ENCODE peak calls at places on chromosomes 4 and X, in nine cellular contexts. I, F, T, M, G, E, D, W and H are unnamed samples. For H4K20me1 and H3K79me2, the result is how much of the 10 kb centered on the place peaks cover.

GRCh38 chrX:34578237-34578636 is 78.8 kb downstream of the TMEM47 start:
- DNase-seq in I (peak), F (no peak), T (no peak), M (peak), G (peak), E (peak), D (no peak), W (no peak), H (peak)

GRCh38 chrX:349702-350101 is 31.1 kb upstream of the GTPBP6 start:
- DNase-seq in I (no peak), F (no peak), T (no peak), M (no peak), G (no peak), E (no peak), D (no peak), W (no peak), H (no peak)

GRCh38 chr4:81404294-81404693 is 67.4 kb downstream of the RASGEF1B start:
- DNase-seq in I (peak), F (no peak), T (no peak), M (peak), G (peak), E (no peak), D (no peak), W (no peak), H (no peak)

GRCh38 chr4:102343964-102344519 is 1.2 kb downstream of the SLC39A8 start:
- DNase-seq in I (no peak), F (no peak), T (peak), M (peak), G (no peak), E (peak), D (no peak), W (no peak), H (peak)

GRCh38 chr4:140706665-140707064 is 49.5 kb downstream of the TBC1D9 start:
- DNase-seq in I (no peak), F (no peak), T (no peak), M (no peak), G (no peak), E (no peak), D (no peak), W (no peak), H (no peak)

GRCh38 chrX:31006027-31006426 is 65.8 kb downstream of the FTHL17 start:
- DNase-seq in I (no peak), F (no peak), T (no peak), M (no peak), G (no peak), E (no peak), D (no peak), W (no peak), H (no peak)

GRCh38 chr4:122716825-122717448 is 15.6 kb upstream of the BBS12 start:
- DNase-seq in I (peak), F (peak), T (peak), M (peak), G (peak), E (peak), D (peak), W (no peak), H (peak)

GRCh38 chr4:169045862-169046584 is 36.0 kb upstream of the CBR4 start:
- DNase-seq in I (peak), F (peak), T (no peak), M (no peak), G (peak), E (no peak), D (no peak), W (no peak), H (no peak)

GRCh38 chr4:75561789-75562188 is 5.9 kb downstream of the ODAPH start:
- DNase-seq in I (peak), F (peak), T (no peak), M (peak), G (no peak), E (no peak), D (no peak), W (peak), H (no peak)

GRCh38 chrX:129760155-129760554 is 19.6 kb upstream of the SASH3 start:
- DNase-seq in I (no peak), F (no peak), T (no peak), M (no peak), G (no peak), E (no peak), D (no peak), W (no peak), H (no peak)

GRCh38 chr4:30721353-30722091 is 1.4 kb downstream of the PCDH7 start:
- DNase-seq in I (peak), F (peak), T (no peak), M (peak), G (peak), E (no peak), D (peak), W (peak), H (no peak)

GRCh38 chr4:3329887-3330286 is 37.1 kb downstream of the RGS12 start:
- DNase-seq in I (no peak), F (no peak), T (no peak), M (no peak), G (no peak), E (no peak), D (peak), W (no peak), H (no peak)
- H4K20me1 ChIP-seq in I (under half), F (under half), T (under half), M (under half), G (under half), E (under half), D (under half), W (under half), H (under half)

GRCh38 chr4:114615435-114615834 is 16.8 kb downstream of the UGT8 start:
- DNase-seq in I (no peak), F (no peak), T (no peak), M (no peak), G (no peak), E (no peak), D (no peak), W (no peak), H (no peak)

GRCh38 chr4:114613579-114613978 is 15.0 kb downstream of the UGT8 start:
- DNase-seq in I (peak), F (no peak), T (no peak), M (no peak), G (no peak), E (no peak), D (no peak), W (no peak), H (no peak)
- H2AFZ ChIP-seq in I (no peak), F (no peak), T (no peak), M (no peak), G (no peak), E (no peak), D (no peak), W (no peak), H (no peak)

DNA sequence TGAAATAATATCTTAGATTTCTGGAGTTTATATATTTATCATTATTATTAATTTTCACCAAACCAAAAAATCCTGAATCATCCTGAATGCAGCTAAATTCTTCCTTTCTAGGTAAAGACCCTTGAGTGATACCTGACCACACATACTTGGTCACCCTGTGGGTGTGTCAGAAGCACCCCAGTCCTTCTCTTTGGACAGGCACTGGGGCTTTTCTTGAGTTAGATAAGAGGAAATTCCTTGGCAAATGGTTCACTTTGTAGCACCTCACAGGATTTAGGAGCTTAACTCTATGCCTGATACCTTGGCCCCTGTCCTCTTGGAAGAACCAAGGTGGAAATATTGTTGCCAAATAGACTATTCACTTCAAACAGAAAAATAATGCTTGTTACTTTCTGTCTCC is 69.6 kb upstream of the PNPLA4 start:
- DNase-seq in I (no peak), F (no peak), T (no peak), M (no peak), G (no peak), E (no peak), D (no peak), W (no peak), H (no peak)
- H3K79me2 ChIP-seq in I (under half), F (under half), T (under half), M (under half), G (under half), E (under half), D (under half), W (under half), H (under half)

DNA sequence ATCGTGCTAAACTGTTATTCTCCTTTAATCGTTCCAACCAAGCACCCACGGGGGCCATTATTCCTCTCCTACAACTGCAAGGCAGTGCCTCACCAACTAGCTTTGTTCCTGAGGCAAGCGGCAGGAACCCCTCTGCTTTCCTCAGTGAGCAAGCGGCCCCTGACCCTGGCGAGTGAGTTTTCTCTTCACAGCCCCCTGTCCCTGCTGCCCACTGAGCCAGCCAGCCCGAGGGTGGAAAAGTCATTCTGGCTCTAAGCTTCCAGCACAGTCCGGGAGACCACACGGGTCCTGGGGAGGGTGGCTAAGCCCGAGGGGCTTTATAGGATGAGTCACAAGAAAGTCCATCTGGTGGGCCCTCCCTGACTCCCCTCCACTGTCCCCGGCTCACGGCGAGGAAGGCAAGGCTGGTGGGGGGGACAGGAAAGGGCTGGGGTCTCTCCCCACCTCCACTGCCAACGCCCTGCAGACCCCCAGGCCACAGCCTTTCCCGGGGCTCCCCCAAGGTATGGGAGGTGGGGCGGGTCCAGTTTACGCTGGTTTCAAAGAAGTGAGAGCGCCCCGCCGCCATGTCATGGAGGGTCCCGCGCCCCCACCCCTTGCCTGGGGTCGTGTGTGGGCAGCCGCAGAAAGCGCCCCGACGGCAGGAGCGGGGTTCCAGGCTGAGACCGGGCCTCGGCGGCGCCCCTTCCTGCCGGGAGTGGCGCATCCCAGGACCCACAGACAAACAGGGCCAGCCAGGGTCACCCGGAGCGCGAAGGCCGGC is 45.0 kb downstream of the CPLX1 start:
- DNase-seq in I (no peak), F (no peak), T (no peak), M (no peak), G (no peak), E (no peak), D (no peak), W (no peak), H (no peak)
- H4K20me1 ChIP-seq in I (under half), F (under half), T (under half), M (under half), G (under half), E (under half), D (under half), W (under half), H (under half)

GRCh38 chrX:54825716-54826428 is 18.3 kb downstream of the MAGED2 start:
- DNase-seq in I (peak), F (no peak), T (no peak), M (peak), G (no peak), E (peak), D (no peak), W (no peak), H (peak)

GRCh38 chrX:54821310-54821709 is 13.8 kb downstream of the MAGED2 start:
- DNase-seq in I (no peak), F (no peak), T (no peak), M (no peak), G (no peak), E (no peak), D (no peak), W (no peak), H (no peak)

GRCh38 chrX:54824722-54825121 is 17.2 kb downstream of the MAGED2 start:
- DNase-seq in I (no peak), F (no peak), T (no peak), M (no peak), G (no peak), E (no peak), D (no peak), W (no peak), H (no peak)

GRCh38 chrX:54824195-54824594 is 16.6 kb downstream of the MAGED2 start:
- DNase-seq in I (no peak), F (no peak), T (no peak), M (peak), G (no peak), E (no peak), D (no peak), W (no peak), H (no peak)

DNA sequence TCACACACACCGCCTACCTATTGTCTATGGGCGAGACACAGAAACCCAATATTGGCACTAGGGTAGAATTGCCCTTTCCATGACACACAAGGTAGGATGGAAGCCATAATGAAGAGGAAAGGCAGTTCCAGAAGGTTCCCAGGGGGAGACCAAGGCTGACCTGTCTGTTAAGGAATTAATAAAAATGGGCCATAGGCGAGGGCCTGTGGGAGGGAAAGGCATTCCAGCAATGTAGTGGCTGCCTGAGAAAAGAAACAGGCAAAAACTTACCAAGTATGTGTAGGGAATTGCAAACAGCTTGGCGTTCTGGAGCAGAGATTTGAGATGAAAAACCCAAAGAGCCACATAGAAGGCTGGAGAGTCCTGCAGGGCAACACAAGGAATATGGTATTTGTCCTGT is 19.1 kb downstream of the MAGED2 start:
- DNase-seq in I (no peak), F (no peak), T (no peak), M (no peak), G (no peak), E (no peak), D (no peak), W (no peak), H (no peak)
- H2AFZ ChIP-seq in I (no peak), F (no peak), T (no peak), M (no peak), G (no peak), E (no peak), D (no peak), W (no peak), H (no peak)

GRCh38 chrX:137427061-137427778 is 138.7 kb upstream of the ZIC3 start:
- DNase-seq in I (peak), F (peak), T (no peak), M (no peak), G (no peak), E (no peak), D (peak), W (no peak), H (no peak)
- H3K79me2 ChIP-seq in I (under half), F (under half), T (under half), M (under half), G (under half), E (under half), D (under half), W (under half), H (under half)

DNA sequence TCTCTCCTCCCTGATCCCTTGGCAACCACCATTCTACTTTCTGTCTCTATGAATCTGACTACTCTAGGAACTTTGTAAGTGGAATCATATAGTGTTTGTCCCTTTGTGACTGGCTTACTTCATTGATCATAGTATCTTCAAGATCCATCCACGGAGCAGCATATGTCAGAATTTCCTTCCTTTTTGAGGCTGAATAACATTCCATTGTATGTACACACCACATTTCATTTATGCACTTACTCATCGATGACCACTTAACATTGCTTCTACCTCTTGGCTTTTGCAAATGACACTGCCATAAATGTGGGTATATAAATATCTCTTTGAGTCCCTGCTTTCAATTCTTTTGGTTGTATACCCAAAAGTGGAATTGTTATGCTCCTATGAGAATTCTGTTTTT is 465.9 kb downstream of the C4orf33 start:
- DNase-seq in I (no peak), F (no peak), T (no peak), M (peak), G (no peak), E (no peak), D (no peak), W (no peak), H (no peak)
- H4K20me1 ChIP-seq in I (under half), F (under half), T (under half), M (under half), G (under half), E (under half), D (under half), W (under half), H (under half)

GRCh38 chr4:83328486-83328885 is 6.2 kb downstream of the HPSE start:
- DNase-seq in I (peak), F (peak), T (no peak), M (no peak), G (no peak), E (peak), D (peak), W (no peak), H (no peak)
- H2AFZ ChIP-seq in I (peak), F (peak), T (no peak), M (no peak), G (no peak), E (no peak), D (no peak), W (no peak), H (no peak)

GRCh38 chr4:105466580-105466979 is 7.3 kb downstream of the PPA2 start:
- DNase-seq in I (no peak), F (no peak), T (no peak), M (no peak), G (no peak), E (no peak), D (no peak), W (no peak), H (no peak)
- H3K79me2 ChIP-seq in I (half or more), F (under half), T (half or more), M (half or more), G (under half), E (half or more), D (half or more), W (under half), H (under half)